ENCODE peak calls at places on chromosome 18, in six cellular contexts. P, M, H, U, Q and C are unnamed samples.

GRCh38 chr18:12253517-12254136 is 534 bp upstream of the CIDEA start:
- DNase-seq in P (no peak), M (no peak), H (no peak), U (peak), Q (no peak), C (no peak)

GRCh38 chr18:63757541-63757940 is 17.7 kb upstream of the SERPINB7 start:
- DNase-seq in P (no peak), M (no peak), H (no peak), U (no peak), Q (no peak), C (no peak)

GRCh38 chr18:2890606-2891005 is 43.8 kb downstream of the EMILIN2 start:
- DNase-seq in P (no peak), M (no peak), H (no peak), U (no peak), Q (no peak), C (no peak)

GRCh38 chr18:34650121-34650545 is 60.0 kb upstream of the DTNA start:
- DNase-seq in P (peak), M (peak), H (peak), U (no peak), Q (no peak), C (peak)

GRCh38 chr18:22694954-22695353 is 238.2 kb upstream of the RBBP8 start:
- DNase-seq in P (peak), M (peak), H (peak), U (no peak), Q (no peak), C (no peak)

GRCh38 chr18:50853863-50854271 is 25.1 kb upstream of the ME2 start:
- DNase-seq in P (peak), M (no peak), H (peak), U (no peak), Q (no peak), C (no peak)

GRCh38 chr18:57347784-57348183 is 4.6 kb upstream of the ST8SIA3 start:
- DNase-seq in P (no peak), M (no peak), H (no peak), U (no peak), Q (no peak), C (no peak)

GRCh38 chr18:50218432-50219197 is 23.7 kb upstream of the MYO5B start:
- DNase-seq in P (peak), M (no peak), H (peak), U (no peak), Q (peak), C (peak)

GRCh38 chr18:56721491-56721890 is 70.3 kb downstream of the WDR7 start:
- DNase-seq in P (no peak), M (no peak), H (no peak), U (no peak), Q (no peak), C (no peak)

GRCh38 chr18:63936156-63936931 is 12.8 kb upstream of the HMSD start:
- DNase-seq in P (peak), M (peak), H (peak), U (peak), Q (peak), C (peak)

GRCh38 chr18:8559612-8560011 is 49.6 kb upstream of the RAB12 start:
- DNase-seq in P (no peak), M (no peak), H (no peak), U (no peak), Q (no peak), C (no peak)

GRCh38 chr18:6624729-6625308 is 104.7 kb upstream of the ARHGAP28 start:
- DNase-seq in P (peak), M (no peak), H (peak), U (no peak), Q (no peak), C (no peak)